ENCODE peak calls at places on chromosomes 5 and 9, in four cellular contexts. P, Y, J and H are unnamed samples.

GRCh38 chr9:97696025-97696822 is 916 bp downstream of the XPA start:
- DNase-seq in Y (peak; percentile 5), J (no peak), P (no peak), H (no peak)

GRCh38 chr9:136901516-136902258 is 15.4 kb downstream of the TRAF2 start:
- DNase-seq in Y (peak; percentile 88), P (no peak), J (peak; percentile 83), H (no peak)

GRCh38 chr9:104342552-104342951 is 161.5 kb upstream of the OR13F1 start:
- DNase-seq in Y (no peak), J (no peak), P (no peak), H (no peak)

GRCh38 chr9:121156263-121156731 is 45.4 kb downstream of the RAB14 start:
- DNase-seq in J (peak; percentile 72), P (no peak), Y (no peak), H (no peak)

GRCh38 chr5:58244819-58245478 is 214.9 kb downstream of the PLK2 start:
- DNase-seq in J (no peak), P (no peak), Y (no peak), H (no peak)

GRCh38 chr5:150946351-150946905 is 41.6 kb upstream of the ZNF300 start:
- DNase-seq in P (peak; percentile 65), J (no peak), Y (no peak), H (no peak)

GRCh38 chr5:142015781-142016533 is 3.1 kb upstream of the GNPDA1 start:
- DNase-seq in Y (no peak), J (no peak), P (no peak), H (no peak)

GRCh38 chr9:110143969-110144545 is 63.9 kb downstream of the C9orf152 start:
- DNase-seq in J (no peak), Y (no peak), P (no peak), H (no peak)

GRCh38 chr5:139644646-139645494 is 3.3 kb upstream of the CXXC5 start:
- DNase-seq in P (no peak), J (no peak), Y (no peak), H (no peak)

GRCh38 chr9:19174127-19174921 is 47.0 kb upstream of the PLIN2 start:
- DNase-seq in P (no peak), J (peak; percentile 64), Y (peak; percentile 79), H (peak; percentile 70)

GRCh38 chr5:159660401-159660800 is 255.9 kb upstream of the ADRA1B start:
- DNase-seq in P (no peak), Y (no peak), J (no peak), H (no peak)

GRCh38 chr9:77455312-77455927 is 192.7 kb downstream of the GNA14 start:
- DNase-seq in P (peak; percentile 19), Y (peak; percentile 33), J (no peak), H (peak; percentile 65)

GRCh38 chr5:159419567-159419966 is 89.3 kb upstream of the IL12B start:
- DNase-seq in J (no peak), P (peak; percentile 41), Y (peak; percentile 18), H (no peak)

GRCh38 chr5:143318833-143319232 is 84.7 kb downstream of the NR3C1 start:
- DNase-seq in J (no peak), P (no peak), Y (no peak), H (no peak)

GRCh38 chr5:152170350-152170749 is 234.7 kb downstream of the NMUR2 start:
- DNase-seq in Y (no peak), P (no peak), J (no peak), H (no peak)

GRCh38 chr9:70120834-70121510 is 77.3 kb downstream of the MAMDC2 start:
- DNase-seq in J (no peak), Y (no peak), P (no peak), H (no peak)

GRCh38 chr9:35481347-35481975 is 8.4 kb upstream of the RUSC2 start:
- DNase-seq in J (no peak), Y (peak; percentile 54), P (peak; percentile 32), H (peak; percentile 54)

GRCh38 chr9:35487066-35487465 is 2.8 kb upstream of the RUSC2 start:
- DNase-seq in J (no peak), Y (no peak), P (no peak), H (no peak)

GRCh38 chr9:35488019-35488418 is 1.9 kb upstream of the RUSC2 start:
- DNase-seq in J (no peak), P (no peak), Y (no peak), H (no peak)

GRCh38 chr9:35482071-35482470 is 7.8 kb upstream of the RUSC2 start:
- DNase-seq in Y (no peak), J (no peak), P (no peak), H (no peak)

DNA sequence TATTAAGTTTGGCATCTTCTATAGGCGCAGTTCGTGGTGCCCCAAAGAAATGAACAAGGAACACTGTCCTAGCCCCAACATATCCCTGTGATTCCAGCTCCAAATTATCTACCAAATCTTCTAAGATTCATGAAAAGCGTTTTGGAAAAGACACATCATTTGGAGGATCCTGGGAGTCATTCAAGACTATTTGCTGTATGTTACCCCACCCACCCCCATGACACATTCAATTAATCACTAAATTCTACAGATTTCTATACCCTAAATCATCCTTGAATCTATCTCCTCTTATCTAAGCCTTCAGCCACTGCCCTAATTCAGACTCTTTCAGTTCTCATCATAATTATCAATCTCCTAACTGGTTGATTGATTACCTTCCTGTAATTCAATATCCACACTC is 5.5 kb upstream of the RUSC2 start:
- DNase-seq in J (no peak), Y (no peak), P (no peak), H (no peak)
- TF ChIP-seq BHLHE40 in J (no peak), Y (no peak), P (no peak), H (no peak)

DNA sequence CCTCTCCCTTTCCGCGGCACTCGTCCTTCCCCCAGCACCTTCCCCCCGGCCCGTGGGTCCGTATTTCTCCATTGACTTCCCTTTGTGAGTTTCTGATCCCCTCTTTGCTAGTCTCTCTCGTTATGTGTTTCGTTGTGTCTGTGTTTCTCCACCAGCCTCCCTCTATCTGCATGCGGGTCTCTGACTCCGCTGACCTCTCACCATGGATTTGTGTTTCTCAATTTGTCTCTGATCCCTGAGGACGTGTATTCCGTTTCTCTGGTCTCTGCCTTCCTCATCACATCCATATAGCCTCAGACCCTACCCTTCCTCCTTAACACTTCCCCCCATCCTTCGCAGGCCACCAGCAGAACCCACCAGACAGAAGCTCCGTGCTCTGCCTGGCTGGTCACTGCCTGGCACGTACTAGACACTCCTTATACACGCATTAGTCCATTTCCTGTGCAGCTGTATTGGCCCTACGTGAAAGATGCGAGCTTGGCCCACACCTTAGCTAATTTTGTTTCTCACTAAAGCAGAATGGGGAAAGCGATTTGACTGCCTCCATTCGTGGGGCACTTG is 606 bp downstream of the B4GALT7 start:
- DNase-seq in J (no peak), Y (no peak), P (no peak), H (no peak)
- TF ChIP-seq FOXK2 in J (no peak), Y (no peak), P (no peak), H (no peak)

DNA sequence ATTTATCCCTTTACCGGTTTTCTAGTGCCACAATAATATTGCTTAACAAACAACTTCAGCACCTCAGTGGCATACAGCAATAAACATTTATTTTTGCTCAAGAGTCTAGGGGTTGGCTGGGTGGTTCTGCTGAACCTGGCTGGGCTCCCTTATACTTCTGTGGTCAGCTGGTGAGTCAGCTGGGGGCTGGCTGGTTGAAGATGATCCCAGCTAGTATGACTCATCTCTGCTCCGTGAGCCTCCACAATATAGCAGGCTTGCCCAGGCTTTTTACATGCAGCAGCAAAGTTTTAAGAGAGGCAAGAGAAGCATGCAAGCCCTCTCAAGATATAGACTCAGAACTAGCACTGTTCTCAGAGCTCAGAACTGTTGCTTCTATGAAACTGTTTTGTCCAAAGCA is 523.5 kb upstream of the CLINT1 start:
- DNase-seq in J (no peak), Y (no peak), P (no peak), H (peak; percentile 24)
- TF ChIP-seq FOXM1 in J (no peak), Y (no peak), P (no peak), H (no peak)

GRCh38 chr9:106916491-106917235 is 53.7 kb downstream of the ZNF462 start:
- DNase-seq in Y (peak; percentile 23), J (no peak), P (no peak), H (no peak)
- TF ChIP-seq BHLHE40 in Y (no peak), J (no peak), P (no peak), H (no peak)

GRCh38 chr9:82597225-82598158 is 465.4 kb downstream of the RASEF start:
- DNase-seq in Y (peak; percentile 78), P (no peak), J (no peak), H (no peak)
- TF ChIP-seq FOXK2 in Y (no peak), P (no peak), J (no peak), H (no peak)

GRCh38 chr5:27818888-27819287 is 780.5 kb upstream of the CDH9 start:
- DNase-seq in J (no peak), P (no peak), Y (no peak), H (no peak)
- TF ChIP-seq FOXM1 in J (no peak), P (no peak), Y (no peak), H (no peak)